ENCODE peak calls at places on chromosomes 1 and 21, in four cellular contexts. M is cardiac muscle cell, L is pancreas, B is kidney epithelial cell. E is an unnamed sample.

GRCh38 chr1:219629481-219629880 is 16.6 kb upstream of the ZC3H11B start:
- DNase-seq in B (no peak), M (peak; percentile 1), L (no peak), E (no peak)

GRCh38 chr1:5423109-5423508 is 569.1 kb downstream of the NPHP4 start:
- DNase-seq in M (no peak), B (no peak), L (no peak), E (no peak)

GRCh38 chr1:230170610-230171009 is 103.6 kb downstream of the GALNT2 start:
- DNase-seq in M (no peak), L (no peak), B (no peak), E (no peak)

GRCh38 chr1:184035719-184036516 is 1.6 kb downstream of the COLGALT2 start:
- DNase-seq in B (no peak), M (no peak), L (no peak), E (no peak)

GRCh38 chr1:10615932-10616671 is 141.4 kb downstream of the PEX14 start:
- DNase-seq in M (no peak), L (no peak), B (no peak), E (no peak)

GRCh38 chr1:211762206-211762605 is 68.4 kb downstream of the LPGAT1 start:
- DNase-seq in M (no peak), L (no peak), B (no peak), E (no peak)

GRCh38 chr1:41286486-41286885 is 44.4 kb upstream of the SCMH1 start:
- DNase-seq in L (no peak), M (no peak), B (no peak), E (no peak)

GRCh38 chr1:31183927-31184554 is 55.6 kb downstream of the NKAIN1 start:
- DNase-seq in M (peak; percentile 49), B (no peak), L (peak; percentile 20), E (no peak)

GRCh38 chr1:245807306-245807705 is 652.5 kb downstream of the KIF26B start:
- DNase-seq in B (no peak), L (no peak), M (peak; percentile 47), E (no peak)

GRCh38 chr1:66330711-66331110 is 203.2 kb upstream of the SGIP1 start:
- DNase-seq in L (no peak), M (peak; percentile 73), B (no peak), E (no peak)

GRCh38 chr1:112172294-112172882 is 182.9 kb upstream of the KCND3 start:
- DNase-seq in L (peak; percentile 23), M (peak; percentile 82), B (peak; percentile 9), E (no peak)

GRCh38 chr1:180542113-180542512 is 16.7 kb upstream of the OVAAL start:
- DNase-seq in B (no peak), M (no peak), L (no peak), E (no peak)

GRCh38 chr1:44267438-44267837 is 54.2 kb downstream of the DMAP1 start:
- DNase-seq in M (no peak), L (no peak), B (no peak), E (no peak)

GRCh38 chr1:50858761-50859160 is 101.3 kb downstream of the FAF1 start:
- DNase-seq in L (no peak), B (no peak), M (no peak), E (no peak)

GRCh38 chr1:5982868-5983267 is 9.4 kb downstream of the NPHP4 start:
- DNase-seq in B (no peak), L (no peak), M (no peak), E (no peak)

GRCh38 chr1:90593312-90593711 is 123.8 kb downstream of the BARHL2 start:
- DNase-seq in B (no peak), L (no peak), M (no peak), E (no peak)

GRCh38 chr1:227391871-227392270 is 73.6 kb upstream of the CDC42BPA start:
- DNase-seq in M (no peak), B (no peak), L (no peak), E (no peak)

GRCh38 chr1:12177999-12178441 is 11.2 kb downstream of the TNFRSF1B start:
- DNase-seq in L (no peak), B (no peak), M (peak; percentile 92), E (peak; percentile 49)

GRCh38 chr21:42570362-42570761 is 56.7 kb downstream of the SLC37A1 start:
- DNase-seq in B (no peak), M (no peak), L (no peak), E (no peak)

GRCh38 chr1:245091818-245092637 is 62.8 kb upstream of the KIF26B start:
- DNase-seq in M (peak; percentile 94), B (peak; percentile 96), L (peak; percentile 4), E (peak; percentile 86)

GRCh38 chr1:67626495-67627235 is 58.3 kb upstream of the GADD45A start:
- DNase-seq in L (no peak), M (peak; percentile 79), B (peak; percentile 56), E (peak; percentile 21)

GRCh38 chr1:158930504-158930903 is 848 bp upstream of the PYHIN1 start:
- DNase-seq in M (no peak), B (no peak), L (no peak), E (no peak)

GRCh38 chr1:18232052-18232451 is 124.5 kb downstream of the IGSF21 start:
- DNase-seq in B (no peak), M (no peak), L (no peak), E (no peak)

GRCh38 chr1:64983110-64983509 is 16.8 kb upstream of the JAK1 start:
- DNase-seq in L (no peak), M (peak; percentile 76), B (peak; percentile 73), E (no peak)

GRCh38 chr1:110235839-110236682 is 25.9 kb downstream of the KCNC4 start:
- DNase-seq in B (peak; percentile 55), M (peak; percentile 69), L (no peak), E (peak; percentile 28)

GRCh38 chr1:105872761-105873286 is 1183.7 kb upstream of the PRMT6 start:
- DNase-seq in B (no peak), L (no peak), M (no peak), E (no peak)

GRCh38 chr1:183032122-183032921 is 9.1 kb downstream of the LAMC1 start:
- DNase-seq in L (no peak), B (no peak), M (no peak), E (no peak)

GRCh38 chr1:206508956-206509355 is 1.6 kb downstream of the RASSF5 start:
- DNase-seq in M (peak; percentile 82), L (no peak), B (no peak), E (no peak)

GRCh38 chr1:33454646-33455282 is 17.7 kb upstream of the ZSCAN20 start:
- DNase-seq in L (no peak), M (no peak), B (no peak), E (no peak)

GRCh38 chr1:181936269-181936668 is 125.2 kb downstream of the ZNF648 start:
- DNase-seq in M (no peak), L (no peak), B (no peak), E (no peak)

GRCh38 chr1:181931873-181932272 is 129.6 kb downstream of the ZNF648 start:
- DNase-seq in L (no peak), B (no peak), M (no peak), E (no peak)

GRCh38 chr1:181936768-181937581 is 124.5 kb downstream of the ZNF648 start:
- DNase-seq in L (peak; percentile 39), B (peak; percentile 21), M (peak; percentile 0), E (no peak)
- TF ChIP-seq CTCF in L (peak; percentile 14), B (peak; percentile 71), M (no peak), E (no peak)

DNA sequence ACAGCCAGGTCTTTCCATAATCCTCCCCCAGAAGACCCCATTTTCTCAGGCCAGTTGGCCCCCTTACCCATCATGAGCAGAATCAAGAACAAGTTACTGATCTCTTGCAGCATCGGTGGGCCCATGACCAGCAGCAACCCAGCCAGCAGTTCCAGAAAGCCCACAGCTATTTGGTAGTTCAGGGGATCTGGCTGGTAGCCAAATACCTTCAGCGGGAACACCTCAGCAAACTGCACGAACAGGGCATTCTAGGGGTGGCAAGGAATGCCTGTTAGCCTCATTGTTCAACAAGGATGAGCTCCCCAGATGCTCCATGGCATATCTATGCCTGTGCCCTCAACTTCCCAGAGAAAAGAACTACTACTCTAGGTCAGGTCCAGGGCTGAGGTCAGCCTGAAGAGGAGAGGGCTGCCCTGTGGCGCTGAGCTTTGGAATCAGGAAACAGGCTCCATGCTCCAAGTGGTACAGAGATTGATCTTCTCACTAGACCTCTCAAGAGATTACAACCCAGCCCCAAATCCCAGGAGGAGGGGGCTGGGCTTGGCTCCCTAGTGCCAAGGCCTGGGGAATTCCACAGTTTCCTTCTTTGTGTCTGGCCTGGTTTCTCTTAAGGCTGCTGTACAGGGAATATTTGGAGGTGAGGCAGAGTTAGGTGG is 1.3 kb downstream of the TMEM35B start:
- DNase-seq in L (no peak), M (peak; percentile 29), B (no peak), E (no peak)
- H3K4me3 ChIP-seq in L (no peak overlapping the region), M (peak overlapping the region; percentile 64), B (peak overlapping the region; percentile 86), E (peak overlapping the region; percentile 77)

GRCh38 chr1:114669562-114670082 is at the start of gene DENND2C:
- DNase-seq in M (no peak), L (no peak), B (no peak), E (no peak)
- TF ChIP-seq CTCF in M (no peak), L (no peak), B (no peak), E (peak; percentile 19)

DNA sequence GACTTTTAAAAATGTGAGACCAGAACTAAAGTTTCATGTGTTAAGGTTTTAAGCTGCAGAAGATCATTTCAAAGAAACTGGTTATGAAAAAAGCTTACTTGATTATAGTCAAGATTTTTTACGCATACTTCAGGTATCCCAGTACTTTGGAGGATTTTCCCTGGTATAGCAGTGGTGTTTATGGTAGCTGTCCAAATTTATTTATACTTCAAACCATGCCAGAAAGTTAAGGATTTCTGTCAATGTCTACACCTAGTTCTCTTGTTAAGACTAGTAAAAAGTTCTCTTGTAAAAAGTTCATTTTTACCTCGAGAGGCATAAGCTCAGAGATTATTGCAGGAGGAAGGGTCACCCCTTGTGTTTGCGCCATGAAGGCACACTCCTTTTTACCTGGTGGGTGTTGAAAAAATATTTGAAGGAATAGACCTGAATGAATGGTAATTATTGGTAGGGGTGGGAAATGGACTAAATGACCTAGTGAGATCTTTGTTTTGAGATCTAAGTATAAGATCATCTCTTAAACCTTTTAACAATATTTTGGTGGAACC is 2.8 kb downstream of the DYRK1A start:
- DNase-seq in L (no peak), M (no peak), B (no peak), E (no peak)
- H3K4me3 ChIP-seq in L (no peak overlapping the region), M (peak overlapping the region; percentile 78), B (peak overlapping the region; percentile 14), E (peak overlapping the region; percentile 37)

GRCh38 chr1:8408151-8408839 is 90.4 kb downstream of the SLC45A1 start:
- DNase-seq in M (peak; percentile 97), B (no peak), L (peak; percentile 80), E (no peak)
- TF ChIP-seq CTCF in M (no peak), B (no peak), L (no peak), E (no peak)

DNA sequence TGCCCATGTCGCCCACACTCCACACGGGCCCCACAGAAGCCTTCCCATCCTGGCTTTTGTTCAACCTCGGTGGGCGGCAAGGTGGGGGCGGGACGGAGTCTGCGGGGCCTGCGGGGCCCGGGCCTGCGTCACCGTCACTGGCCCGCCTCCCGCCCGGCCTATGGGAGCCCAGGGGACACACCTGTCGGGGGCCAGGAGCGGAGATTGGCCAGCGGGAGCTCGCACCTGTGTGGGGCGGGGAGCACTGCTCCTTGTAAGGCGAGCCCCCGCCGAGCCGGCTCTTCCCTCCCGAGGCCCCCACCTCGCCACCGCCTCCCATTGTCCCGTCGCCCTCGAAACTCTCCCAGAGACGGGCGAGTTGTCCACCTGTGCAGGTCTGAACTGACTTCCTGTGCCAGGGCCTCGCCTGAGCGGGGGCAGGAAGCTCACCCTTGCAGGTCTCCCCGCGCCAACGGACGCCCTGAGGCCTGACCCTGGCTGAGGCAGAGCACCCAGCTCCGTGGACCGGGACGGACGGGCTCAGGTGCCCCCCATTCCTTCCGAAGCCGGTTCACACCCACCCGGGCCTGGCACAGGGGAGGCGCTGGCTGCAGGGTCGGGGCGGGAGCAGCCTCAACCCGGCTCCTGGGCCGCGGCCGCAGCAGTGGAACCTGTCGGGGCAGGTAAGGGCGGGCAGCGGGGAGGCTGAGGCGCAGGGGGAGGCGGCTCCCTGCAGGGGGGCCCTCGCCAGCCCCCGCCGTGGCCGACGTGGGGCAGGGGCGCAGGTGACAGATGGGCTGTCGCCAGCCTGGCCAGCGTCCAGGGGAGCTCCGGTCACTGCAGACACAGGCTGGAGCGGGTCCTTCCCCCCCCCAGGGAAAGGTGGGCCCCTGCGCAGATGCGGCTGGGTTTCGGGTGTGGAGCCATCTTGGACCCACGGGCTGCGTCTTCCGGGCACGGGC is 10.8 kb upstream of the TTLL10 start:
- DNase-seq in L (peak; percentile 93), B (no peak), M (no peak), E (no peak)
- H3K4me3 ChIP-seq in L (peak overlapping the region; percentile 50), B (peak overlapping the region; percentile 63), M (no peak overlapping the region), E (no peak overlapping the region)

E was measured in AG04449.